ENCODE peak calls at places on chromosomes 1 and 21, in seven cellular contexts. N is NCI-H1092 treated with DMSO at 0.1 percent for 48 hours; R is tibial artery; D is NCI-H510A treated with DMSO at 0.1 percent for 48 hours; Z is activated naive CD8-positive, alpha-beta T cell treated with anti-CD3 and anti-CD28 coated beads, Interleukin-2, amount 50 U/mL, for 24 hours; Y is stimulated activated CD4-positive, alpha-beta T cell treated with anti-CD3 and anti-CD28 coated beads, Interleukin-4, amount 100 ng/mL, for 48 hours; A is anterior cingulate cortex. I is an unnamed sample.

GRCh38 chr1:183023601-183024351 is 556 bp downstream of the LAMC1 start:
- DNase-seq in Z (peak; percentile 51), D (peak; percentile 67), A (no peak), R (peak; percentile 57), Y (no peak), N (peak; percentile 74), I (peak; percentile 86)

GRCh38 chr1:8632092-8632491 is 185.3 kb downstream of the RERE start:
- DNase-seq in Y (no peak), R (no peak), N (no peak), A (no peak), Z (no peak), D (no peak), I (no peak)

GRCh38 chr1:160209041-160209655 is 4.0 kb downstream of the PEA15 start:
- DNase-seq in D (no peak), R (no peak), Z (no peak), A (no peak), Y (no peak), N (no peak), I (no peak)

GRCh38 chr21:32921632-32922230 is 104.0 kb upstream of the OLIG2 start:
- DNase-seq in N (no peak), R (no peak), Y (peak; percentile 41), A (no peak), D (no peak), Z (peak; percentile 54), I (no peak)

GRCh38 chr1:17188889-17189631 is 15.9 kb upstream of the PADI1 start:
- DNase-seq in N (no peak), D (no peak), R (no peak), Z (no peak), A (no peak), Y (no peak), I (no peak)

GRCh38 chr1:60920561-60920960 is 161.8 kb upstream of the NFIA start:
- DNase-seq in Y (no peak), R (no peak), A (no peak), Z (no peak), D (no peak), N (no peak), I (no peak)

GRCh38 chr1:67619080-67619479 is 65.9 kb upstream of the GADD45A start:
- DNase-seq in N (no peak), D (no peak), A (no peak), R (no peak), Y (no peak), Z (no peak), I (no peak)

GRCh38 chr1:152013664-152014237 is 20.1 kb upstream of the S100A10 start:
- DNase-seq in Z (peak; percentile 45), D (no peak), Y (no peak), R (no peak), N (no peak), A (no peak), I (no peak)

GRCh38 chr1:237832803-237833202 is 57.9 kb downstream of the ZP4 start:
- DNase-seq in Y (no peak), D (no peak), R (no peak), Z (no peak), N (no peak), A (no peak), I (no peak)

GRCh38 chr1:214295934-214296333 is 15.0 kb downstream of the SMYD2 start:
- DNase-seq in N (no peak), R (no peak), Y (no peak), A (no peak), Z (no peak), D (no peak), I (no peak)

GRCh38 chr1:170670751-170671628 is 7.1 kb downstream of the PRRX1 start:
- DNase-seq in R (peak; percentile 75), Y (peak; percentile 24), A (peak; percentile 34), N (no peak), D (no peak), Z (peak; percentile 53), I (no peak)

GRCh38 chr1:67503974-67504373 is 73.8 kb upstream of the SERBP1 start:
- DNase-seq in D (no peak), Y (no peak), R (no peak), Z (no peak), N (no peak), A (no peak), I (no peak)

GRCh38 chr21:38351961-38352521 is 95.2 kb downstream of the KCNJ15 start:
- DNase-seq in D (no peak), Z (no peak), Y (no peak), A (no peak), N (peak; percentile 63), R (no peak), I (peak; percentile 8)

GRCh38 chr1:182956708-182957365 is 3.9 kb upstream of the SHCBP1L start:
- DNase-seq in N (no peak), R (no peak), A (no peak), Y (no peak), D (no peak), Z (no peak), I (no peak)

GRCh38 chr21:26842976-26843911 is 2.0 kb downstream of the ADAMTS1 start:
- DNase-seq in A (peak; percentile 89), Y (no peak), D (no peak), R (peak; percentile 94), N (no peak), Z (peak; percentile 21), I (no peak)

GRCh38 chr1:58929667-58930325 is 145.9 kb upstream of the JUN start:
- DNase-seq in A (no peak), Y (peak; percentile 37), Z (peak; percentile 42), D (no peak), R (no peak), N (no peak), I (no peak)

GRCh38 chr1:65339866-65340483 is 30.6 kb downstream of the DNAJC6 start:
- DNase-seq in A (no peak), N (no peak), R (no peak), Y (no peak), D (no peak), Z (no peak), I (no peak)

GRCh38 chr1:55428944-55429931 is 214.1 kb upstream of the USP24 start:
- DNase-seq in N (no peak), A (no peak), D (no peak), R (peak; percentile 61), Z (no peak), Y (no peak), I (no peak)

GRCh38 chr1:231734417-231734816 is 107.8 kb downstream of the DISC1 start:
- DNase-seq in R (peak; percentile 25), Y (no peak), N (no peak), A (no peak), D (no peak), Z (no peak), I (no peak)

GRCh38 chr1:23010734-23011449 is 4.8 kb downstream of the TEX46 start:
- DNase-seq in R (no peak), A (no peak), D (no peak), Z (no peak), Y (no peak), N (no peak), I (no peak)

GRCh38 chr1:197393105-197393504 is 125.1 kb downstream of the CRB1 start:
- DNase-seq in A (no peak), Y (no peak), R (no peak), N (no peak), Z (no peak), D (no peak), I (no peak)

GRCh38 chr1:235295902-235296350 is 32.1 kb downstream of the ARID4B start:
- DNase-seq in R (no peak), Y (no peak), N (no peak), A (no peak), D (no peak), Z (no peak), I (no peak)

GRCh38 chr1:205248793-205249601 is 21.3 kb downstream of the TMCC2 start:
- DNase-seq in A (peak; percentile 75), Z (no peak), Y (no peak), D (peak; percentile 39), R (peak; percentile 79), N (peak; percentile 69), I (no peak)

GRCh38 chr21:30216041-30216723 is at the start of gene CLDN8:
- DNase-seq in Z (no peak), Y (no peak), A (no peak), R (no peak), D (no peak), N (no peak), I (no peak)

GRCh38 chr1:69271569-69271968 is 296.2 kb upstream of the LRRC7 start:
- DNase-seq in D (no peak), R (no peak), Y (no peak), N (no peak), A (no peak), Z (no peak), I (no peak)

GRCh38 chr1:79079770-79080169 is 73.2 kb upstream of the ADGRL4 start:
- DNase-seq in Z (no peak), R (peak; percentile 25), A (no peak), Y (no peak), N (no peak), D (peak; percentile 86), I (no peak)

GRCh38 chr1:2376931-2377672 is 14.3 kb downstream of the MORN1 start:
- DNase-seq in N (no peak), R (no peak), Y (no peak), A (no peak), Z (no peak), D (no peak), I (no peak)

GRCh38 chr1:201245082-201245481 is 38.2 kb upstream of the PKP1 start:
- DNase-seq in Y (no peak), A (no peak), N (peak; percentile 79), D (peak; percentile 27), R (no peak), Z (no peak), I (peak; percentile 76)

GRCh38 chr21:42316891-42317290 is 1.7 kb upstream of the TFF3 start:
- DNase-seq in Y (no peak), R (no peak), Z (no peak), N (no peak), D (peak; percentile 51), A (no peak), I (peak; percentile 83)

GRCh38 chr1:66132324-66132723 is 339.6 kb downstream of the PDE4B start:
- DNase-seq in A (no peak), D (no peak), Z (no peak), R (no peak), N (no peak), Y (no peak), I (no peak)

GRCh38 chr1:10755977-10756521 is 40.4 kb downstream of the CASZ1 start:
- DNase-seq in R (peak; percentile 42), Y (peak; percentile 50), N (no peak), D (peak; percentile 96), A (no peak), Z (peak; percentile 55), I (no peak)

GRCh38 chr1:188514917-188515316 is 1686.2 kb downstream of the PLA2G4A start:
- DNase-seq in Z (no peak), A (no peak), N (no peak), Y (no peak), D (no peak), R (no peak), I (peak; percentile 65)

GRCh38 chr1:169024800-169025253 is 81.7 kb upstream of the ATP1B1 start:
- DNase-seq in N (no peak), Z (no peak), D (no peak), Y (no peak), A (no peak), R (no peak), I (no peak)

GRCh38 chr1:235500971-235501540 is 3.2 kb downstream of the B3GALNT2 start:
- DNase-seq in Y (no peak), Z (no peak), D (no peak), A (no peak), N (no peak), R (no peak), I (no peak)